ENCODE peak calls at places on chromosomes 2 and 18, in ten cellular contexts. C is PC-9, U is heart left ventricle, P is uterus, T is BJ, W is gastrocnemius medialis, O is cardiac muscle cell, J is fibroblast of lung, V is GM23248, D is GM23338. I is an unnamed sample. For H3K36me3, the result is how much of the 10 kb centered on the place peaks cover.

GRCh38 chr2:98508690-98509054 is 64.0 kb downstream of the INPP4A start:
- DNase-seq in C (no peak), U (peak), P (peak), T (no peak), W (peak), O (no peak), J (peak), V (no peak), D (no peak), I (peak)

GRCh38 chr2:144937899-144938298 is 418.0 kb upstream of the ZEB2 start:
- DNase-seq in C (no peak), U (no peak), P (peak), T (no peak), W (no peak), O (no peak), J (peak), V (peak), D (no peak), I (no peak)

GRCh38 chr18:38052879-38053590 is 487.4 kb upstream of the CELF4 start:
- DNase-seq in C (no peak), U (no peak), P (no peak), T (no peak), W (no peak), O (no peak), J (no peak), V (no peak), D (no peak), I (no peak)

GRCh38 chr2:31318360-31319336 is 84.7 kb downstream of the EHD3 start:
- DNase-seq in C (no peak), U (peak), P (no peak), T (no peak), W (peak), O (no peak), J (peak), V (peak), D (no peak), I (no peak)

GRCh38 chr2:235595420-235596010 is 101.7 kb downstream of the AGAP1 start:
- DNase-seq in C (peak), U (peak), P (peak), T (peak), W (peak), O (peak), J (peak), V (peak), D (peak), I (peak)

GRCh38 chr2:14304326-14304725 is 328.2 kb upstream of the LRATD1 start:
- DNase-seq in C (no peak), U (no peak), P (no peak), T (no peak), W (no peak), O (no peak), J (no peak), V (no peak), D (no peak), I (no peak)

GRCh38 chr2:162581931-162582330 is 238.0 kb downstream of the GCA start:
- DNase-seq in C (no peak), U (no peak), P (no peak), T (no peak), W (no peak), O (no peak), J (no peak), V (no peak), D (no peak), I (no peak)

GRCh38 chr2:219642064-219642444 is 14.6 kb downstream of the SLC4A3 start:
- DNase-seq in C (no peak), U (no peak), P (peak), T (no peak), W (no peak), O (peak), J (no peak), V (peak), D (no peak), I (no peak)

GRCh38 chr18:52869942-52870907 is 530.2 kb downstream of the DCC start:
- DNase-seq in C (no peak), U (no peak), P (no peak), T (no peak), W (no peak), O (peak), J (no peak), V (no peak), D (peak), I (peak)

GRCh38 chr2:101306410-101306809 is 2.1 kb downstream of the RNF149 start:
- DNase-seq in C (no peak), U (no peak), P (no peak), T (no peak), W (no peak), O (no peak), J (no peak), V (peak), D (no peak), I (no peak)

GRCh38 chr2:221211653-221212052 is 360.5 kb downstream of the EPHA4 start:
- DNase-seq in C (no peak), U (no peak), P (no peak), T (no peak), W (no peak), O (no peak), J (no peak), V (no peak), D (no peak), I (no peak)

GRCh38 chr2:138137949-138138348 is 173.7 kb downstream of the HNMT start:
- DNase-seq in C (no peak), U (no peak), P (no peak), T (no peak), W (no peak), O (no peak), J (no peak), V (no peak), D (no peak), I (no peak)

GRCh38 chr2:164657129-164657528 is 35.8 kb upstream of the GRB14 start:
- DNase-seq in C (no peak), U (no peak), P (no peak), T (peak), W (no peak), O (no peak), J (no peak), V (peak), D (no peak), I (no peak)

GRCh38 chr18:60096428-60096827 is 196.6 kb downstream of the PMAIP1 start:
- DNase-seq in C (no peak), U (no peak), P (no peak), T (no peak), W (no peak), O (no peak), J (no peak), V (peak), D (no peak), I (no peak)

GRCh38 chr18:60090170-60090569 is 190.4 kb downstream of the PMAIP1 start:
- DNase-seq in C (no peak), U (no peak), P (no peak), T (no peak), W (no peak), O (peak), J (peak), V (no peak), D (peak), I (no peak)

DNA sequence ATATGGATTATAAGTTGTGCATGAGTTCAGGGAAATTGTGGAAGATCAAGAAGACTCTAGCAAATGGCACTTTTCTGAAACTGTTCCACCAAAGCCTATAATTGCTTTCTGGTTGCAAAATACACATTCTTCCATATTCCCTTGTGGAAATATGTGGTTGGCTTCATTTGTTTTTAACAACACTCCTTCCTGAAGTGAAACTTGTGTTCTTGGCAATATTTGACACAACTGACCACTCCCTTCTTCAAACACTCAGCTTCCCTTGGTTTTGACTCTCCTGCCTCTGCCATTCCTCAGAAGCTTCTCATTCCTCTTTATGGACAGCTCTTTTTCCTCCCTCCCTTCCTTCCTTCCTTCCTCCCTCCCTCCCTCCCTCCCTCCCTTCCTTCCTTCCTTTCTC is 192.3 kb downstream of the PMAIP1 start:
- DNase-seq in C (no peak), U (no peak), P (no peak), T (no peak), W (no peak), O (no peak), J (no peak), V (peak), D (no peak), I (no peak)
- H3K36me3 ChIP-seq in C (under half), U (under half), P (under half), T (under half), W (under half), O (under half), J (under half), V (under half), D (under half), I (under half)

GRCh38 chr2:239154971-239155805 is 245.6 kb downstream of the HDAC4 start:
- DNase-seq in C (no peak), U (peak), P (peak), T (no peak), W (no peak), O (no peak), J (no peak), V (no peak), D (no peak), I (peak)
- H3K36me3 ChIP-seq in C (under half), U (under half), P (under half), T (under half), W (under half), O (under half), J (under half), V (under half), D (under half), I (under half)

DNA sequence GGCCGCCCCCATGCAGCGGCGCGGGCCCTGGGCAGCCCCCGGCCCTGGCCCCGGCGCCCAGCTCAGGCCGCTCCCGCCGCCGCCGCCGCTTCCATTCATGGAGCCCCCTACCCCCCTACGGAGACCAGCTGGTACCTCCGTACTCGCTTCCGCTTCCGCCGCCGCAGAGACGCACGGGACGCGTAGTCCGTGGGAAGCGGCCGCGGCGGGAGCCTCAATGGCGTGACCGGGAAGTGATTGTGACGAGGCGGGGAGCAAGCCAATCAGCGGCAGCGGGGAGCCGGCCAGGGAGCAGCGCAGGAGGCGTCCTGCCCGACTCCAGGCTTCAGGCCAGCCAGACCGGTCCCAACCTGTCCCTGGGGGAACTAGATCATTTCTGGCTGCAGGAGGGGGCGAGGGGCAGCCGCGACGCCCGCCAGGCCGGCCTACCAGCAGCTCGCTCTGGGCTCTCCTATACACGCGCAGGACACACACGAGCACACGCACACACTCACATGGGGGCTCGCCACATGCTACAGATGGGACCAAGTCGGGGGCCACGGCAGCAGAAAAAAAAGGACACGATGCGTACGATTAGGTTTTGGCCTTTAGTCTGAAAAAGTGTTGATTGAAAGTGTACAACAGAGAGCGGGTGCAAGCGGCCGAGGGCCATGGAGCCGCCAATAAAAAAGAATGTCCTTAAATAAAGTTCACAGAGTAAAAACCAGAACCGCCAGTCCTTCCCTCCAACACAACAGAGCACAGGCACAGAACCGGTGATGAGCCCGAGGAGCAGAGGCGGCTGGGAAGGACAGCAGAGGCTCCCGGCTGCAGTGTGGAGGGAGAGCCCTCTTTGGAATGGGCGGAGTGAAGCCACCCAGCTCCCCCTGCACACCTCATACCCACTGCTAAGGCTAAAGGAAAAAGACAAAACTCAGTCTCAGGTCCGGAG is at the start of gene ZNF513:
- DNase-seq in C (peak), U (peak), P (peak), T (peak), W (peak), O (peak), J (peak), V (peak), D (peak), I (peak)
- H3K36me3 ChIP-seq in C (under half), U (under half), P (under half), T (under half), W (under half), O (under half), J (under half), V (under half), D (under half), I (under half)

GRCh38 chr2:218583983-218584850 is 15.6 kb downstream of the CNOT9 start:
- DNase-seq in C (no peak), U (no peak), P (no peak), T (no peak), W (no peak), O (no peak), J (no peak), V (no peak), D (peak), I (no peak)
- H3K36me3 ChIP-seq in C (under half), U (under half), P (under half), T (under half), W (under half), O (under half), J (under half), V (half or more), D (half or more), I (under half)

DNA sequence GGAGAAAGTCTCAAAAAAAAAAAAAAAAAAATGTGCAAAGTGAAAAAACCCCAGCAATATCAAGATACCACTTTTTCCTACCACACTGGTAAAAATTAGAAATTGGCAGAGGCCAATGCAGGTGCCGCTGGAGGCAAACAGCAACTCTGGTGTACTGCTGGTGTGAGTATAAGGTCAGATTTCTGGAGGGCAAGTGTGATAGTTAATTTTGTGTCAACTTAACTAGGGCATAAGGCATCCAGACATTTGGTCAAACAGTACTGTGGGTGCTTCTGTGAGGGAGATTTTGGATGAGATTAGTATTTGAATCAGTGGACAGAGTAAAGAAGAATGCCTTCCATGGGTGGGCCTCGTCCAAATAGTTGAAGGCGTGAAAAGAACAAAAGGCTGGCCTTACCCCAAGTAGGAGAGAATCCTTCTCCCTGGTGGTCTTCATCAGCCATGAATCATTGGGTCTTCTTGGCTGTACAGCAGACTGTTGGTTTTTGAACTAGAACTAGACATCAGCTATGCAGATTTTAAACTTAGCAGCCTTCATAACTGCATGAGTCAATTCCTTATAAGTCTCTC is 52.8 kb upstream of the FHL2 start:
- DNase-seq in C (no peak), U (no peak), P (no peak), T (no peak), W (no peak), O (no peak), J (no peak), V (no peak), D (no peak), I (no peak)
- H3K36me3 ChIP-seq in C (under half), U (under half), P (under half), T (under half), W (under half), O (under half), J (under half), V (under half), D (under half), I (under half)

I was measured in kidney.